ENCODE peak calls at places on chromosome 14, in six cellular contexts. N, J, O, Q, T and U are unnamed samples.
A peak's percentile ranks its signal among the peaks of the same experiment; 100 is the strongest.

GRCh38 chr14:65222434-65222833 is 120.1 kb upstream of the MAX start:
- DNase-seq in N (peak; percentile 59), J (peak; percentile 20), O (no peak), Q (peak; percentile 54), T (peak; percentile 60), U (peak; percentile 81)

GRCh38 chr14:76784266-76784874 is 23.1 kb downstream of the VASH1 start:
- DNase-seq in N (no peak), J (no peak), O (no peak), Q (peak; percentile 13), T (no peak), U (no peak)

GRCh38 chr14:33776871-33777270 is 174.0 kb downstream of the EGLN3 start:
- DNase-seq in N (no peak), J (no peak), O (no peak), Q (no peak), T (no peak), U (no peak)

GRCh38 chr14:98404811-98405210 is 867.2 kb downstream of the BCL11B start:
- DNase-seq in N (no peak), J (no peak), O (no peak), Q (no peak), T (no peak), U (no peak)

GRCh38 chr14:24195186-24196070 is at the start of gene TM9SF1:
- DNase-seq in N (peak; percentile 71), J (peak; percentile 82), O (peak; percentile 94), Q (peak; percentile 89), T (peak; percentile 87), U (peak; percentile 95)

GRCh38 chr14:22801716-22802115 is 13.5 kb downstream of the SLC7A7 start:
- DNase-seq in N (no peak), J (no peak), O (no peak), Q (no peak), T (no peak), U (no peak)

GRCh38 chr14:62289471-62289870 is 527.3 kb downstream of the SNAPC1 start:
- DNase-seq in N (no peak), J (no peak), O (no peak), Q (no peak), T (peak; percentile 3), U (peak; percentile 7)

GRCh38 chr14:37709419-37710195 is 114.2 kb downstream of the TTC6 start:
- DNase-seq in N (peak; percentile 13), J (no peak), O (no peak), Q (no peak), T (peak; percentile 30), U (peak; percentile 8)

GRCh38 chr14:58768977-58769376 is 131.2 kb downstream of the DACT1 start:
- DNase-seq in N (no peak), J (no peak), O (no peak), Q (no peak), T (no peak), U (no peak)

GRCh38 chr14:35944847-35945246 is 118.7 kb downstream of the BRMS1L start:
- DNase-seq in N (no peak), J (no peak), O (no peak), Q (no peak), T (peak; percentile 36), U (no peak)

GRCh38 chr14:106875503-106875902 is 1349.1 kb downstream of the TMEM121 start:
- DNase-seq in N (no peak), J (no peak), O (no peak), Q (peak; percentile 51), T (no peak), U (no peak)

GRCh38 chr14:106874365-106874764 is 1348.0 kb downstream of the TMEM121 start:
- DNase-seq in N (no peak), J (no peak), O (no peak), Q (no peak), T (no peak), U (no peak)

GRCh38 chr14:106876711-106877110 is 1350.3 kb downstream of the TMEM121 start:
- DNase-seq in N (no peak), J (no peak), O (no peak), Q (no peak), T (no peak), U (no peak)

GRCh38 chr14:106877527-106877926 is 1351.1 kb downstream of the TMEM121 start:
- DNase-seq in N (no peak), J (no peak), O (no peak), Q (no peak), T (no peak), U (no peak)

GRCh38 chr14:106872619-106873446 is 1346.5 kb downstream of the TMEM121 start:
- DNase-seq in N (peak; percentile 6), J (no peak), O (no peak), Q (peak; percentile 93), T (no peak), U (peak; percentile 1)
- TF ChIP-seq CTCF in N (peak; percentile 27), J (no peak), O (peak; percentile 35), Q (peak; percentile 65), T (peak; percentile 14), U (peak; percentile 14)

DNA sequence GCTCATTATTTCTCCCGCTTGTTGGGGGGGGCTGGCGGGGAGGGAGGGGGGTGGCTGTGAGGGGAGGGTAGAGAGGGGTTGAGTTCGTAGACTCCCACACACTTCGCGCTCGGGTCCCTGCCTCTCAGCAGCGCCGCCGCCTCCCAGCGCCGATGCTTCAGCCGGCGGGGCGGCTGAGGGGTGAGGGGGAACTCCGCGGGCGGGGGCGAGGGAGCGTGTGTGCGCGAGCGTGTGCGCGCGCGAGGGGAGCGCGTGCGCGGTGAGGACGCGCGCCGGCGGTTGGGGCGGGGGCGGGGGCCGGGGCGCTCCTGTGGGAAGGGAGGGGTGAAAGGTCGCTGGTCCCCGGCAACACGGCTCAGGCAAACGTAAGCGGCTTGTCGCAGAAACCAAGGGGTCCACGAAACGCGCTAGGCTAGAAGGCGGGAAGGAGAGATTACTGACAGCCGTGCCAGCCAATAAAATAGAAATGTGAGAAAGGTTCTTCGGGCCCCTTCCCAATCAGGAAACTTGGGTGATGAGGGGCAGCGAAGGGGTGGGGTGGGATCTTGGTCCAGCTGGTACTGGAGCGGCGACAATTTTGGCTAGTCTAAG is 343 bp upstream of the NOVA1 start:
- DNase-seq in N (peak; percentile 21), J (peak; percentile 78), O (peak; percentile 89), Q (peak; percentile 57), T (peak; percentile 14), U (peak; percentile 97)
- H3K4me3 ChIP-seq in N (peak overlapping the region; percentile 69), J (peak overlapping the region; percentile 59), O (peak overlapping the region; percentile 75), Q (peak overlapping the region; percentile 66), T (peak overlapping the region; percentile 46), U (peak overlapping the region; percentile 76)

DNA sequence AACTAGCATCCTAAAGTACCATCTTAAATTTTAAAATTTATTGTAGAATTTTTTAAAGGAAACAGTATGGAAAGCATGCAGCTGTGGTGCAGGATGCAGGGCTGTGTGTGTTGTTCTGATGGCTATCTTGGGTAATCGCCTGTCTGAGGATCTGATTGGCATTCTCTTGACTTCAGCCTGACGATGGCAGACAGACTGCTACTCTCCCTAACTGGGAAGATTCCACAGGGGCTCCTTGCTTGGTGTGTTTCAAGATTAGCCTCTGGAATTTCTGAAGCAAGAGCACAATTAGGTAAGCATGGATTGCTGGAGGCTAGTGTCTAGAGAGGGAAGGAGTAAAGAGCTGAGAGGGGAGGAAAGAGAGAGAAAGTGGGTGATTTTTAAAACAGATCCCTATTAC is 696.8 kb upstream of the LRFN5 start:
- DNase-seq in N (no peak), J (no peak), O (no peak), Q (no peak), T (no peak), U (no peak)
- TF ChIP-seq CTCF in N (no peak), J (no peak), O (no peak), Q (no peak), T (no peak), U (no peak)

GRCh38 chr14:56121786-56122185 is 3.6 kb downstream of the PELI2 start:
- DNase-seq in N (no peak), J (no peak), O (no peak), Q (no peak), T (no peak), U (no peak)

GRCh38 chr14:56118611-56119181 is 485 bp downstream of the PELI2 start:
- DNase-seq in N (no peak), J (no peak), O (no peak), Q (peak; percentile 44), T (no peak), U (no peak)

GRCh38 chr14:56122306-56122705 is 4.1 kb downstream of the PELI2 start:
- DNase-seq in N (no peak), J (no peak), O (no peak), Q (no peak), T (no peak), U (peak; percentile 73)

GRCh38 chr14:56119221-56119967 is 1.2 kb downstream of the PELI2 start:
- DNase-seq in N (peak; percentile 20), J (no peak), O (no peak), Q (peak; percentile 46), T (peak; percentile 30), U (peak; percentile 68)

DNA sequence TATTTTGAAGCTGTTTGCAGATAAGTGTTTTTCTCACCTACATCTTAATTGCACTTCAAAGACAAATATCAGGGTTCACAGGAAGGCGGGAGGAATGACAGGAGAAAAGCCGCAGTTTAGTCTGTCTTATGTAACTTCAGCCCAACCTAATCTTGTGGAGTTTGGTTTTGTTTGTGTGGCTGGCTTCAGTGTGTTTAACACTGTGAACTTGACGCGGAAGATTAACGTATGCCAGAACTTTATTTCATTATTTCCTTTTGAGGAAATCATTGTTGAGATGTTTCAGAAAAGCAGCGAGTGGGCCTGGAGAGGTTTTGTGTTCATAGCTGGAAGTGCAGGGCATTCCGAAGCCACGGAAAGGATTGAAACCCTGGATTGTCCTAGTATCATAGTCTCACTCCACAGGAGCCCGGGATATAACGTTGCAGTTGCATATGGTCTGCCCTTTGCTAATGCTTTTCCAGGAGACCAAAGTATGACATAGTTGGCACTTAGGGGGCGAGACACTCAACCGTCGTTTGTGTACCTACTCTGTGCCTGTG is 2.0 kb downstream of the PELI2 start:
- DNase-seq in N (no peak), J (no peak), O (no peak), Q (no peak), T (no peak), U (no peak)
- H3K4me3 ChIP-seq in N (peak overlapping the region; percentile 74), J (peak overlapping the region; percentile 80), O (peak overlapping the region; percentile 83), Q (peak overlapping the region; percentile 88), T (no peak overlapping the region), U (peak overlapping the region; percentile 66)